ENCODE peak calls at places on chromosome 21, in seven cellular contexts. One of them, this sample, is unnamed.

GRCh38 chr21:15141236-15141970 is 76.6 kb upstream of the NRIP1 start:
- DNase-seq in GM23338: no peak
- DNase-seq in sigmoid colon: no peak
- DNase-seq in GM12892: no peak
- DNase-seq in Panc1: no peak
- DNase-seq in endothelial cell of umbilical vein: no peak
- DNase-seq in suprapubic skin: no peak
- DNase-seq in this sample: no peak

GRCh38 chr21:43340491-43341348 is 86.2 kb downstream of the SIK1 start:
- DNase-seq in GM23338: no peak
- DNase-seq in sigmoid colon: no peak
- DNase-seq in GM12892: no peak
- DNase-seq in Panc1: no peak
- DNase-seq in endothelial cell of umbilical vein: peak
- DNase-seq in suprapubic skin: no peak
- DNase-seq in this sample: no peak

GRCh38 chr21:23020969-23021368 is 2022.8 kb downstream of the NCAM2 start:
- DNase-seq in GM23338: no peak
- DNase-seq in sigmoid colon: no peak
- DNase-seq in GM12892: no peak
- DNase-seq in Panc1: no peak
- DNase-seq in endothelial cell of umbilical vein: no peak
- DNase-seq in suprapubic skin: no peak
- DNase-seq in this sample: no peak

GRCh38 chr21:35198004-35198403 is 148.9 kb upstream of the RUNX1 start:
- DNase-seq in GM23338: no peak
- DNase-seq in sigmoid colon: no peak
- DNase-seq in GM12892: no peak
- DNase-seq in Panc1: peak
- DNase-seq in endothelial cell of umbilical vein: peak
- DNase-seq in suprapubic skin: no peak
- DNase-seq in this sample: no peak

GRCh38 chr21:46081022-46081861 is 16.7 kb upstream of the COL6A2 start:
- DNase-seq in GM23338: no peak
- DNase-seq in sigmoid colon: peak
- DNase-seq in GM12892: no peak
- DNase-seq in Panc1: no peak
- DNase-seq in endothelial cell of umbilical vein: no peak
- DNase-seq in suprapubic skin: no peak
- DNase-seq in this sample: no peak

GRCh38 chr21:17693801-17694200 is 81.1 kb upstream of the BTG3 start:
- DNase-seq in GM23338: no peak
- DNase-seq in sigmoid colon: no peak
- DNase-seq in GM12892: no peak
- DNase-seq in Panc1: no peak
- DNase-seq in endothelial cell of umbilical vein: no peak
- DNase-seq in suprapubic skin: no peak
- DNase-seq in this sample: no peak

GRCh38 chr21:46000182-46000730 is 18.7 kb downstream of the COL6A1 start:
- DNase-seq in GM23338: no peak
- DNase-seq in sigmoid colon: no peak
- DNase-seq in GM12892: no peak
- DNase-seq in Panc1: no peak
- DNase-seq in endothelial cell of umbilical vein: no peak
- DNase-seq in suprapubic skin: peak
- DNase-seq in this sample: no peak

GRCh38 chr21:46441331-46441730 is 17.4 kb upstream of the DIP2A start:
- DNase-seq in GM23338: no peak
- DNase-seq in sigmoid colon: no peak
- DNase-seq in GM12892: no peak
- DNase-seq in Panc1: no peak
- DNase-seq in endothelial cell of umbilical vein: no peak
- DNase-seq in suprapubic skin: no peak
- DNase-seq in this sample: no peak

GRCh38 chr21:17195965-17196364 is 316.9 kb upstream of the CXADR start:
- DNase-seq in GM23338: no peak
- DNase-seq in sigmoid colon: no peak
- DNase-seq in GM12892: no peak
- DNase-seq in Panc1: no peak
- DNase-seq in endothelial cell of umbilical vein: no peak
- DNase-seq in suprapubic skin: no peak
- DNase-seq in this sample: no peak

GRCh38 chr21:22201142-22201541 is 1202.9 kb downstream of the NCAM2 start:
- DNase-seq in GM23338: no peak
- DNase-seq in sigmoid colon: no peak
- DNase-seq in GM12892: no peak
- DNase-seq in Panc1: no peak
- DNase-seq in endothelial cell of umbilical vein: no peak
- DNase-seq in suprapubic skin: no peak
- DNase-seq in this sample: no peak

GRCh38 chr21:46185717-46186116 is 1.5 kb upstream of the SPATC1L start:
- DNase-seq in GM23338: no peak
- DNase-seq in sigmoid colon: no peak
- DNase-seq in GM12892: no peak
- DNase-seq in Panc1: no peak
- DNase-seq in endothelial cell of umbilical vein: no peak
- DNase-seq in suprapubic skin: peak
- DNase-seq in this sample: no peak

GRCh38 chr21:44816761-44817505 is 929 bp downstream of the SUMO3 start:
- DNase-seq in GM23338: no peak
- DNase-seq in sigmoid colon: peak
- DNase-seq in GM12892: no peak
- DNase-seq in Panc1: no peak
- DNase-seq in endothelial cell of umbilical vein: no peak
- DNase-seq in suprapubic skin: no peak
- DNase-seq in this sample: no peak

GRCh38 chr21:46361937-46362336 is 38.0 kb downstream of the PCNT start:
- DNase-seq in GM23338: no peak
- DNase-seq in sigmoid colon: no peak
- DNase-seq in GM12892: no peak
- DNase-seq in Panc1: no peak
- DNase-seq in endothelial cell of umbilical vein: no peak
- DNase-seq in suprapubic skin: no peak
- DNase-seq in this sample: no peak

GRCh38 chr21:14685568-14685967 is 139.5 kb upstream of the SAMSN1 start:
- DNase-seq in GM23338: no peak
- DNase-seq in sigmoid colon: no peak
- DNase-seq in GM12892: no peak
- DNase-seq in Panc1: no peak
- DNase-seq in endothelial cell of umbilical vein: no peak
- DNase-seq in suprapubic skin: no peak
- DNase-seq in this sample: no peak

GRCh38 chr21:42988234-42988965 is 14.0 kb downstream of the PKNOX1 start:
- DNase-seq in GM23338: no peak
- DNase-seq in sigmoid colon: no peak
- DNase-seq in GM12892: no peak
- DNase-seq in Panc1: no peak
- DNase-seq in endothelial cell of umbilical vein: no peak
- DNase-seq in suprapubic skin: no peak
- DNase-seq in this sample: no peak

GRCh38 chr21:16572032-16572431 is 842.2 kb downstream of the USP25 start:
- DNase-seq in GM23338: no peak
- DNase-seq in sigmoid colon: no peak
- DNase-seq in GM12892: no peak
- DNase-seq in Panc1: no peak
- DNase-seq in endothelial cell of umbilical vein: no peak
- DNase-seq in suprapubic skin: no peak
- DNase-seq in this sample: no peak

GRCh38 chr21:15135867-15136629 is 71.2 kb upstream of the NRIP1 start:
- DNase-seq in GM23338: no peak
- DNase-seq in sigmoid colon: no peak
- DNase-seq in GM12892: no peak
- DNase-seq in Panc1: no peak
- DNase-seq in endothelial cell of umbilical vein: no peak
- DNase-seq in suprapubic skin: no peak
- DNase-seq in this sample: no peak

GRCh38 chr21:44932366-44933181 is 7.3 kb upstream of the SLX9 start:
- DNase-seq in GM23338: no peak
- DNase-seq in sigmoid colon: no peak
- DNase-seq in GM12892: peak
- DNase-seq in Panc1: no peak
- DNase-seq in endothelial cell of umbilical vein: no peak
- DNase-seq in suprapubic skin: no peak
- DNase-seq in this sample: no peak

GRCh38 chr21:34864370-34865209 is 184.5 kb downstream of the RUNX1 start:
- DNase-seq in GM23338: no peak
- DNase-seq in sigmoid colon: no peak
- DNase-seq in GM12892: no peak
- DNase-seq in Panc1: no peak
- DNase-seq in endothelial cell of umbilical vein: no peak
- DNase-seq in suprapubic skin: no peak
- DNase-seq in this sample: no peak

GRCh38 chr21:34100789-34101188 is 27.4 kb downstream of the MRPS6 start:
- DNase-seq in GM23338: no peak
- DNase-seq in sigmoid colon: no peak
- DNase-seq in GM12892: no peak
- DNase-seq in Panc1: no peak
- DNase-seq in endothelial cell of umbilical vein: no peak
- DNase-seq in suprapubic skin: no peak
- DNase-seq in this sample: no peak

GRCh38 chr21:43812139-43812821 is 22.9 kb downstream of the RRP1 start:
- DNase-seq in GM23338: no peak
- DNase-seq in sigmoid colon: no peak
- DNase-seq in GM12892: no peak
- DNase-seq in Panc1: no peak
- DNase-seq in endothelial cell of umbilical vein: peak
- DNase-seq in suprapubic skin: no peak
- DNase-seq in this sample: no peak

GRCh38 chr21:38914531-38915385 is 109.0 kb downstream of the ETS2 start:
- DNase-seq in GM23338: peak
- DNase-seq in sigmoid colon: peak
- DNase-seq in GM12892: no peak
- DNase-seq in Panc1: no peak
- DNase-seq in endothelial cell of umbilical vein: no peak
- DNase-seq in suprapubic skin: no peak
- DNase-seq in this sample: no peak
- TF ChIP-seq POLR2AphosphoS5 in GM23338: no peak
- TF ChIP-seq POLR2AphosphoS5 in sigmoid colon: no peak
- TF ChIP-seq POLR2AphosphoS5 in GM12892: no peak
- TF ChIP-seq POLR2AphosphoS5 in Panc1: no peak
- TF ChIP-seq POLR2AphosphoS5 in endothelial cell of umbilical vein: no peak
- TF ChIP-seq POLR2AphosphoS5 in suprapubic skin: no peak
- TF ChIP-seq POLR2AphosphoS5 in this sample: no peak

DNA sequence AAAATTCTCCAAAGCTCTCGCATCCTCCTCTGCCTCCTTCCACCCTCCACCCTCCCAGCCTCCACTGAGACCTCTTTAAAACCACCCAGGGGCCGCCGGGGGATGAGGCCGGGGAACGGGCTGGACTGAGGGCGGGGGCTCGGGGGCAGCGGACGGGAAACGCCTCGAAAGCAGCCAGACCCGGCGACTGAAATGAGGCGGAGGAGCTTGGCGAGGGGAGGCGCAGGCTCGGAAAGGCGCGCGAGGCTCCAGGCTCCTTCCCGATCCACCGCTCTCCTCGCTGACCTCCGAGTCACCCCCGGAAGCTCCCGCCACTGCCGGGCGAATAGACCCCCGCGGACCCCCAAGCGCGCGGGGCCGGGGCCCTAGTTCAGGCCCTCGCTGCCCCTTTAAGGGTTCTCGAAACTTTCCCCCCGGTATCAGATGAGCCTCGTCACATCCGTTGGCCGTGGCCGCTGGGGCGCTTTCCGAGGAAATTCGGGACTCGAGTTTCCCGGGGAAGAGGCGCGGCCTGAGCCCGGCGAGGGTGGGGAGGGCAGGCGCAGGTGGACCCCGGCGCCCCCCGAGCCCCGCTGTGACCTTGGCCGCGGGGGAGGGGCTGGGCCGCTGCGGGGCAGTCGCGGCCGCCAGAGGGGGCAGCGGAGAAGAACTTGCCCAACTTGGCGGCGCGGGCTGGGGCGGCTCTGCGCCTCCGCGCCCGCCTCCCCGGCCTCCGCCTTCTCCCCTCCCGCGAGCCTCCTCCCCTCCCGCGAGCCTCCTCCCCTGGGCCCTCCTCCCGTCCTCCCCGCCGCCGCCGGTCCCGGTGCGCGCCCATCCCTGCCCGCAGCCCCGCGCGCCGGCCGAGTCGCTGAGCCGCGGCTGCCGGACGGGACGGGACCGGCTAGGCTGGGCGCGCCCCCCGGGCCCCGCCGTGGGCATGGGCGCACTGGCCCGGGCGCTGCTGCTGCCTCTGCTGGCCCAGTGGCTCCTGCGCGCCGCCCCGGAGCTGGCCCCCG is at the start of gene BACE2:
- DNase-seq in GM23338: peak
- DNase-seq in sigmoid colon: peak
- DNase-seq in GM12892: peak
- DNase-seq in Panc1: no peak
- DNase-seq in endothelial cell of umbilical vein: peak
- DNase-seq in suprapubic skin: peak
- DNase-seq in this sample: no peak
- TF ChIP-seq POLR2AphosphoS5 in GM23338: no peak
- TF ChIP-seq POLR2AphosphoS5 in sigmoid colon: peak
- TF ChIP-seq POLR2AphosphoS5 in GM12892: no peak
- TF ChIP-seq POLR2AphosphoS5 in Panc1: no peak
- TF ChIP-seq POLR2AphosphoS5 in endothelial cell of umbilical vein: peak
- TF ChIP-seq POLR2AphosphoS5 in suprapubic skin: no peak
- TF ChIP-seq POLR2AphosphoS5 in this sample: no peak

DNA sequence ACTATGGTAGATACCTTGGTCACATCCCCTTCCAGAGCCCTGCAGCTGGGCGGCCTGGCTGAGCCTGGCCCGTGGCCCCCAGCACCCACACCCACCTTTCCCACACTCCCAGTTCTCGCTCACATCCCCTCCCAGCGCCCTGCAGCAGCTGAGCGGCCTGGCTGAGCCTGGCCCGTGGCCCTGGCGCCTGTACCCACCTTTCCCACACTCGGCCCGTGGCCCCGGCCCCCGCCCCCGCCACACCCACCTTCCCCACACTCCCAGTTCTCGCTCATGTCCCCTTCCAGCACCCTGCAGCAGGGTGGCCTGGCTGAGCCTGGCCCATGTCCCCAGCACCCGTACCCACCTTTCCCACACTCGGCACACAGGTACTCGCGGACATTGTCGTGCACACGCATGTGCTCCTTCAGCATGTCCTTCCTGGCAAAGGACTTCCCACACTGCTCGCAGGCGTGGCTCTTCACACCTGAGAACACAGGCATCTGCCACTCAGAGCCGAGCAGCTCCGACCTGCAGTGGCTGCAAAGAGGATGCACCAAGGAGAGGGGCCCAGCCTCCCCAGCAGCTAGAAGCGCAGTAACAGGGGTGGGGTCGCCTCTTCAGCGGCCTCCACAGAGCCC is 52.5 kb upstream of the RIPK4 start:
- DNase-seq in GM23338: no peak
- DNase-seq in sigmoid colon: peak
- DNase-seq in GM12892: no peak
- DNase-seq in Panc1: no peak
- DNase-seq in endothelial cell of umbilical vein: no peak
- DNase-seq in suprapubic skin: no peak
- DNase-seq in this sample: no peak
- TF ChIP-seq POLR2AphosphoS5 in GM23338: no peak
- TF ChIP-seq POLR2AphosphoS5 in sigmoid colon: no peak
- TF ChIP-seq POLR2AphosphoS5 in GM12892: no peak
- TF ChIP-seq POLR2AphosphoS5 in Panc1: no peak
- TF ChIP-seq POLR2AphosphoS5 in endothelial cell of umbilical vein: no peak
- TF ChIP-seq POLR2AphosphoS5 in suprapubic skin: no peak
- TF ChIP-seq POLR2AphosphoS5 in this sample: no peak

DNA sequence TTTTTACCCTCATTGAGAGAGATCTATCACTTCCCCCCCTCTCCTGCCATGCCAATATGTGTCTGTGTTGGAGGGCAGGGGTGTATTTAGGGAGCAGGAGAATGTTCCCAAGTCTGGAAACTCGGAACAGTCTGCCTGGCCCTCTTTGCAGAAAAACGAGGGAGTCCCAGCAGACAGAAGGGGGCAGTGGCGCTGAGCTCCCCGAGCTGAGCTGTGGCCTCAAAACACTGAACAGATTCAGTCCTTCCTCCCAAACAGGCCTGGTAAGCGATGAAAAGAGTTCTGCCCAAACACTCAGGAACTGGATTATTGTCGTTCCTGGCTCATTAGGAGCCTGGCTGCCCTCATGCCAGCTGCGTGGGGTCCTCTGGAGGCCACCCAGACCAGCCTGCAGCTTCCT is 981 bp downstream of the CLDN14 start:
- DNase-seq in GM23338: peak
- DNase-seq in sigmoid colon: no peak
- DNase-seq in GM12892: no peak
- DNase-seq in Panc1: no peak
- DNase-seq in endothelial cell of umbilical vein: peak
- DNase-seq in suprapubic skin: no peak
- DNase-seq in this sample: no peak
- TF ChIP-seq POLR2AphosphoS5 in GM23338: no peak
- TF ChIP-seq POLR2AphosphoS5 in sigmoid colon: no peak
- TF ChIP-seq POLR2AphosphoS5 in GM12892: no peak
- TF ChIP-seq POLR2AphosphoS5 in Panc1: no peak
- TF ChIP-seq POLR2AphosphoS5 in endothelial cell of umbilical vein: no peak
- TF ChIP-seq POLR2AphosphoS5 in suprapubic skin: no peak
- TF ChIP-seq POLR2AphosphoS5 in this sample: no peak